ENCODE peak calls at places on chromosomes 3 and 15, in five cellular contexts. D, W, T, G and E are unnamed samples.

GRCh38 chr15:61809216-61809615 is 251.0 kb downstream of the VPS13C start:
- DNase-seq in D (no peak), W (no peak), T (no peak), G (no peak), E (no peak)

GRCh38 chr3:162125790-162126189 is 629.2 kb downstream of the OTOL1 start:
- DNase-seq in D (no peak), W (no peak), T (no peak), G (no peak), E (no peak)

GRCh38 chr15:78034495-78035191 is 42.9 kb downstream of the TBC1D2B start:
- DNase-seq in D (no peak), W (peak; percentile 77), T (no peak), G (no peak), E (no peak)

GRCh38 chr3:45689787-45690145 is 570 bp downstream of the SACM1L start:
- DNase-seq in D (no peak), W (no peak), T (no peak), G (no peak), E (no peak)

GRCh38 chr15:60379466-60380274 is 18.1 kb downstream of the ANXA2 start:
- DNase-seq in D (no peak), W (no peak), T (no peak), G (peak; percentile 91), E (peak; percentile 89)

GRCh38 chr15:70045045-70045444 is 52.7 kb downstream of the TLE3 start:
- DNase-seq in D (no peak), W (no peak), T (no peak), G (no peak), E (no peak)

GRCh38 chr3:160381470-160381869 is 17.6 kb downstream of the IFT80 start:
- DNase-seq in D (no peak), W (no peak), T (no peak), G (peak; percentile 42), E (no peak)

GRCh38 chr3:188207941-188208750 is 54.2 kb downstream of the LPP start:
- DNase-seq in D (no peak), W (no peak), T (no peak), G (no peak), E (no peak)

GRCh38 chr3:148309390-148310035 is 388.2 kb upstream of the AGTR1 start:
- DNase-seq in D (no peak), W (no peak), T (peak; percentile 37), G (peak; percentile 55), E (no peak)

GRCh38 chr3:13934813-13935212 is 54.9 kb upstream of the WNT7A start:
- DNase-seq in D (no peak), W (no peak), T (no peak), G (no peak), E (no peak)

GRCh38 chr15:49079340-49080039 is 33.2 kb upstream of the SECISBP2L start:
- DNase-seq in D (no peak), W (no peak), T (no peak), G (no peak), E (no peak)

GRCh38 chr3:124157000-124157712 is 165.2 kb upstream of the ROPN1 start:
- DNase-seq in D (no peak), W (no peak), T (no peak), G (no peak), E (no peak)

GRCh38 chr3:14915636-14916222 is 31.7 kb upstream of the NR2C2 start:
- DNase-seq in D (no peak), W (peak; percentile 16), T (no peak), G (no peak), E (no peak)

GRCh38 chr3:172853911-172854648 is 103.6 kb downstream of the ECT2 start:
- DNase-seq in D (no peak), W (no peak), T (no peak), G (no peak), E (no peak)

GRCh38 chr3:10977864-10978510 is 14.6 kb upstream of the SLC6A1 start:
- DNase-seq in D (no peak), W (no peak), T (no peak), G (peak; percentile 86), E (no peak)

GRCh38 chr3:60598668-60599067 is 652.6 kb downstream of the FHIT start:
- DNase-seq in D (no peak), W (no peak), T (no peak), G (no peak), E (no peak)

GRCh38 chr3:97029972-97030371 is 215.6 kb downstream of the EPHA6 start:
- DNase-seq in D (no peak), W (no peak), T (no peak), G (no peak), E (no peak)

GRCh38 chr15:98914626-98915025 is 93.0 kb downstream of the PGPEP1L start:
- DNase-seq in D (no peak), W (no peak), T (no peak), G (peak; percentile 86), E (no peak)

GRCh38 chr3:162770556-162770955 is 1273.9 kb downstream of the OTOL1 start:
- DNase-seq in D (no peak), W (no peak), T (no peak), G (no peak), E (peak; percentile 48)

GRCh38 chr3:76410762-76411281 is 625.5 kb upstream of the ZNF717 start:
- DNase-seq in D (no peak), W (no peak), T (no peak), G (no peak), E (no peak)

GRCh38 chr3:115330406-115330805 is 183.3 kb upstream of the ZBTB20 start:
- DNase-seq in D (no peak), W (no peak), T (no peak), G (peak; percentile 85), E (no peak)

GRCh38 chr3:113698891-113699465 is 2.5 kb upstream of the USF3 start:
- DNase-seq in D (no peak), W (peak; percentile 5), T (no peak), G (no peak), E (no peak)

GRCh38 chr15:55343168-55343567 is 24.1 kb downstream of the PIGB start:
- DNase-seq in D (no peak), W (no peak), T (no peak), G (no peak), E (peak; percentile 76)

GRCh38 chr3:129399895-129400357 is 28.5 kb downstream of the EFCAB12 start:
- DNase-seq in D (no peak), W (no peak), T (no peak), G (no peak), E (no peak)

GRCh38 chr15:48425051-48425450 is 93.8 kb downstream of the DUT start:
- DNase-seq in D (no peak), W (no peak), T (no peak), G (no peak), E (no peak)

GRCh38 chr3:41243183-41243582 is 43.9 kb downstream of the CTNNB1 start:
- DNase-seq in D (no peak), W (no peak), T (no peak), G (no peak), E (no peak)

GRCh38 chr3:124351430-124352142 is 359.7 kb upstream of the ROPN1 start:
- DNase-seq in D (no peak), W (no peak), T (peak; percentile 27), G (peak; percentile 66), E (peak; percentile 70)

GRCh38 chr3:1692428-1692827 is 406.2 kb upstream of the CNTN4 start:
- DNase-seq in D (no peak), W (no peak), T (no peak), G (no peak), E (no peak)

DNA sequence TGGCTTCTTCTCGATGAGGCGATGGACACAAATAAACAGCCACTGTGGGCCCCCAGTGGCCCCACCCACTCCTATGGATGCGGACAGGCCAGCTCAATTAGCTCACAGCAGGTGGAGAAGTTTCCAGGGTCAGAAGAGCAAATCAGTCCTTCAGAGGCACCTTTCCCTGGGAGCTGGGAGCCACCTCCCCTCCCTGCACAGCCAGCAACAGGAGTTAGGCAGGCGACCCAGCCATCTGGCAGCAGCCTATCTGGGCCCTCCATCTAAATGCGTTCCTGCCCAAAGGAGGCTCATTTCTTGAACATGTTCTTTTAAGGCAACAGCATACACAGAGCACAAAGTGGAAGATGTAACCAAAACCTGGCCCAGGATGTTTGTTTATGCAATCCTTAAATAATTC is 211.9 kb upstream of the ARRDC4 start:
- DNase-seq in D (no peak), W (no peak), T (no peak), G (no peak), E (no peak)
- H3K27ac ChIP-seq in D (no peak overlapping the region), W (no peak overlapping the region), T (no peak overlapping the region), G (no peak overlapping the region), E (no peak overlapping the region)

GRCh38 chr15:67542462-67543347 is at the start of gene MAP2K5:
- DNase-seq in D (peak; percentile 97), W (peak; percentile 86), T (no peak), G (peak; percentile 52), E (no peak)

GRCh38 chr15:67543348-67543718 is 830 bp downstream of the MAP2K5 start:
- DNase-seq in D (no peak), W (no peak), T (no peak), G (no peak), E (no peak)

GRCh38 chr15:67545864-67546263 is 3.4 kb downstream of the MAP2K5 start:
- DNase-seq in D (no peak), W (no peak), T (no peak), G (no peak), E (no peak)

GRCh38 chr15:67544475-67544874 is 2.0 kb downstream of the MAP2K5 start:
- DNase-seq in D (no peak), W (no peak), T (no peak), G (no peak), E (no peak)

DNA sequence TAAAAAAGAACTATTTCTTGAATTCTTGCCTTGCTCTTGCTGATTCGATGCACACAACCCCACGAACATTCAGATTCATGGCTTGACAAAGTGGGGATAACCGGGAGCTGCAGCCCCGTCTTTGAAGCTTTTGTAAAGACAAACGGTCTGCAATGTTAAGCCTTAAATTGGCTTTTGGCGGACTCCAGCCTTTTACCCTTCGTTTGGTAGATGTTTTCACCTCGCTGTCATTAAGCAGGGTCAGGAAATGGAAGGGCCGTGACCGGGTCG is 376 bp upstream of the MAP2K5 start:
- DNase-seq in D (no peak), W (no peak), T (no peak), G (no peak), E (no peak)
- H3K27ac ChIP-seq in D (peak overlapping the region; percentile 20), W (peak overlapping the region; percentile 74), T (no peak overlapping the region), G (peak overlapping the region; percentile 67), E (peak overlapping the region; percentile 81)

GRCh38 chr3:152291649-152292066 is 22.9 kb downstream of the MBNL1 start:
- DNase-seq in D (no peak), W (no peak), T (no peak), G (peak; percentile 64), E (no peak)
- H3K27ac ChIP-seq in D (peak overlapping the region; percentile 67), W (peak overlapping the region; percentile 49), T (no peak overlapping the region), G (peak overlapping the region; percentile 53), E (no peak overlapping the region)

GRCh38 chr15:63478243-63478642 is 26.1 kb upstream of the USP3 start:
- DNase-seq in D (no peak), W (no peak), T (no peak), G (no peak), E (no peak)
- H3K27ac ChIP-seq in D (no peak overlapping the region), W (peak overlapping the region; percentile 91), T (no peak overlapping the region), G (no peak overlapping the region), E (no peak overlapping the region)